ENCODE peak calls at places on chromosomes 3 and 15, in eight cellular contexts. Y, E, S, W, T, F, A and L are unnamed samples.
A peak's percentile ranks its signal among the peaks of the same experiment; 100 is the strongest.

GRCh38 chr3:32366638-32367368 is 24.9 kb upstream of the CMTM7 start:
- DNase-seq in Y (no peak), E (no peak), S (no peak), W (peak; percentile 72), T (no peak), F (no peak), A (peak; percentile 13), L (peak; percentile 31)

GRCh38 chr3:36909666-36910065 is 35.2 kb downstream of the TRANK1 start:
- DNase-seq in Y (no peak), E (no peak), S (no peak), W (peak; percentile 74), T (no peak), F (no peak), A (no peak), L (no peak)

GRCh38 chr15:84816694-84817460 is at the start of gene ALPK3:
- DNase-seq in Y (no peak), E (peak; percentile 58), S (no peak), W (no peak), T (peak; percentile 81), F (peak; percentile 77), A (no peak), L (peak; percentile 34)

GRCh38 chr3:138799822-138800221 is 34.9 kb downstream of the PIK3CB start:
- DNase-seq in Y (no peak), E (no peak), S (no peak), W (no peak), T (no peak), F (peak; percentile 26), A (no peak), L (no peak)

GRCh38 chr15:66701422-66702034 is 508 bp upstream of the SMAD6 start:
- DNase-seq in Y (peak; percentile 61), E (no peak), S (no peak), W (no peak), T (peak; percentile 82), F (peak; percentile 58), A (peak; percentile 55), L (no peak)

GRCh38 chr15:89775815-89776214 is 317 bp upstream of the MESP2 start:
- DNase-seq in Y (no peak), E (no peak), S (no peak), W (no peak), T (no peak), F (no peak), A (no peak), L (no peak)

GRCh38 chr3:190266265-190266914 is 55.9 kb downstream of the CLDN1 start:
- DNase-seq in Y (no peak), E (no peak), S (no peak), W (no peak), T (no peak), F (no peak), A (no peak), L (no peak)

GRCh38 chr3:171339606-171340005 is 120.6 kb downstream of the TNIK start:
- DNase-seq in Y (no peak), E (no peak), S (peak; percentile 75), W (no peak), T (peak; percentile 90), F (no peak), A (no peak), L (no peak)

GRCh38 chr3:114519415-114519814 is 225.6 kb downstream of the TIGIT start:
- DNase-seq in Y (peak; percentile 14), E (no peak), S (peak; percentile 63), W (no peak), T (no peak), F (no peak), A (peak; percentile 29), L (peak; percentile 5)

GRCh38 chr3:155382396-155383042 is 89.0 kb upstream of the STRIT1 start:
- DNase-seq in Y (peak; percentile 8), E (peak; percentile 84), S (peak; percentile 72), W (peak; percentile 91), T (peak; percentile 87), F (peak; percentile 77), A (peak; percentile 56), L (peak; percentile 23)

GRCh38 chr15:72592103-72592502 is 62.4 kb upstream of the GOLGA6B start:
- DNase-seq in Y (no peak), E (no peak), S (no peak), W (no peak), T (no peak), F (no peak), A (no peak), L (no peak)

GRCh38 chr15:70083946-70084345 is 13.8 kb downstream of the TLE3 start:
- DNase-seq in Y (peak; percentile 62), E (no peak), S (no peak), W (no peak), T (no peak), F (no peak), A (no peak), L (no peak)

GRCh38 chr15:29571728-29572454 is 250.4 kb downstream of the TJP1 start:
- DNase-seq in Y (no peak), E (no peak), S (no peak), W (peak; percentile 4), T (no peak), F (no peak), A (no peak), L (no peak)

GRCh38 chr15:66838671-66839239 is 136.7 kb downstream of the SMAD6 start:
- DNase-seq in Y (peak; percentile 35), E (no peak), S (no peak), W (peak; percentile 43), T (no peak), F (no peak), A (no peak), L (no peak)

GRCh38 chr15:99729920-99730319 is 3.3 kb downstream of the LYSMD4 start:
- DNase-seq in Y (no peak), E (peak; percentile 13), S (no peak), W (peak; percentile 46), T (no peak), F (no peak), A (peak; percentile 25), L (no peak)

GRCh38 chr15:99733268-99734039 is at the start of gene LYSMD4:
- DNase-seq in Y (peak; percentile 99), E (peak; percentile 98), S (peak; percentile 98), W (peak; percentile 92), T (peak; percentile 100), F (peak; percentile 99), A (peak; percentile 99), L (peak; percentile 100)

GRCh38 chr15:99732711-99733267 is 448 bp downstream of the LYSMD4 start:
- DNase-seq in Y (no peak), E (peak; percentile 58), S (no peak), W (peak; percentile 4), T (no peak), F (peak; percentile 35), A (peak; percentile 20), L (peak; percentile 30)

GRCh38 chr15:99732268-99732641 is 982 bp downstream of the LYSMD4 start:
- DNase-seq in Y (no peak), E (no peak), S (no peak), W (peak; percentile 8), T (no peak), F (no peak), A (no peak), L (no peak)

GRCh38 chr15:99731336-99732267 is 1.6 kb downstream of the LYSMD4 start:
- DNase-seq in Y (no peak), E (peak; percentile 28), S (no peak), W (no peak), T (no peak), F (no peak), A (no peak), L (no peak)
- TF ChIP-seq CTCF in Y (no peak), E (no peak), S (no peak), W (no peak), T (no peak), F (no peak), A (no peak), L (no peak)

DNA sequence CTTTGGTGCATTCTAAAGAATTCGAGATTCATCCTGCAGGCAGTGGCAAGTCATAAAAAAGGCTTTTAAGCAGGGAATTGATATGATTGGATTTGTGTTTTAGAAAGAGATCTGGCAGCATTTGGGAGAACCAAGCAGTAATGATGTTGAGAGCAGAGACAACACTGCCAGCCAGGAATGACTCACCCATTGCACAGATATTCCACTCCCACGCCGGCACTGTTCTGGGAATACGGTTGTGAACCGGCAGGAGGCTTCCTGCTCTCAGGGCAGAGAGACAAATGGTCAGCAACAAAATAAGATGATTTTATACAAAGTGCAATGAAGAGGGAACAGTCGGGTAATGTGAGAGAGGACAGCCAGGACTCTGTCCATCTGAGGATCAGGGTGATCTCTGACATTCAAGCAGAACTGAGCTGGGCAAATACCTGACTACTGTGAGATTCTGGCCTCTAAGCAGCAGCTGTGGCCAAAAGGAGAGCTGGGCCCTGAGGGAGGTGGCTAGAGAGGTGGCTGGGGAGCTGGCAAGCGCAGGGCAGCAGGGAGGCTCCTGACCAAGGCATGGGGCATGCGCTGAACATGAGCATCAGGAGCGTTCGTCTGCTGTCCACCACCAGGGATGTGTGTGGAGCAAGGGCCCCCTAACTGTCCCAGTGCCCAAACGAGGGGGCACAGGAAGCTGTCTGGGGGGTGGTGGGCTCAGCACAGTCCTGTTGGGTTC is 56.1 kb upstream of the PLXNA1 start:
- DNase-seq in Y (no peak), E (no peak), S (peak; percentile 57), W (peak; percentile 76), T (no peak), F (peak; percentile 69), A (peak; percentile 78), L (no peak)
- TF ChIP-seq CTCF in Y (no peak), E (no peak), S (no peak), W (no peak), T (no peak), F (no peak), A (no peak), L (no peak)

GRCh38 chr3:121490161-121490560 is 55.6 kb downstream of the POLQ start:
- DNase-seq in Y (no peak), E (no peak), S (no peak), W (no peak), T (no peak), F (no peak), A (no peak), L (no peak)

GRCh38 chr3:121488628-121489027 is 57.2 kb downstream of the POLQ start:
- DNase-seq in Y (no peak), E (no peak), S (no peak), W (peak; percentile 24), T (no peak), F (no peak), A (peak; percentile 5), L (no peak)

GRCh38 chr3:121496841-121497240 is 48.9 kb downstream of the POLQ start:
- DNase-seq in Y (no peak), E (no peak), S (no peak), W (no peak), T (no peak), F (no peak), A (no peak), L (no peak)

GRCh38 chr3:121491683-121492082 is 54.1 kb downstream of the POLQ start:
- DNase-seq in Y (no peak), E (peak; percentile 4), S (no peak), W (no peak), T (no peak), F (no peak), A (no peak), L (no peak)

DNA sequence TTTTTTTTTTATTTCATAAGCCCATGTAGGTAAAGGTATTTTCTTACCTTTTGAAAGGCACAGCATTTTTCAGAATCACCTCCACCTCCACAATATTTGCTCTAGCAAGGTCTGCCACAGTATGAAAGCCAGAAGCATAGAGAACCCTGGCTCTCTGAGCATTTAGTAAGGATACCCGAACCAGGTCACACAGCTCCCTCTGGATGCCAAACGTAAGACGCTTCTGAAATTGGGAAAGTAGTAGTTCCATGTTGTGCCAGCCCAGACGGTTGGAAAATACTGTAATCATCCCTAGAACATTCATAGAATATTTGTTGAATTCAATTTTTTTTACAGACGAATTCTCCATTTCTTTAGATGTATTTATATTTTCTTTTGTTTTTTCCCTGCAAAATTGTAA is 52.4 kb downstream of the POLQ start:
- DNase-seq in Y (no peak), E (no peak), S (no peak), W (no peak), T (no peak), F (no peak), A (no peak), L (no peak)
- TF ChIP-seq CTCF in Y (no peak), E (peak; percentile 9), S (no peak), W (peak; percentile 34), T (no peak), F (no peak), A (no peak), L (peak; percentile 8)

GRCh38 chr3:111989061-111989678 is 9.6 kb upstream of the TAGLN3 start:
- DNase-seq in Y (peak; percentile 36), E (no peak), S (no peak), W (peak; percentile 82), T (no peak), F (no peak), A (no peak), L (peak; percentile 41)
- TF ChIP-seq CTCF in Y (peak; percentile 73), E (peak; percentile 60), S (peak; percentile 49), W (peak; percentile 94), T (peak; percentile 72), F (peak; percentile 79), A (peak; percentile 78), L (peak; percentile 85)